ENCODE peak calls at places on chromosomes 16 and 17, in eight cellular contexts. R is amygdala, P is cardiac septum, W is thoracic aorta, J is HL-60, A is putamen, H is left ventricle myocardium inferior, B is cardiac muscle cell. E is an unnamed sample.

GRCh38 chr16:88746511-88746910 is 38.5 kb downstream of the PIEZO1 start:
- DNase-seq in R (peak; percentile 14), P (no peak), W (no peak), J (no peak), A (no peak), H (no peak), B (no peak), E (no peak)

GRCh38 chr17:39393732-39394131 is 7.7 kb downstream of the FBXL20 start:
- DNase-seq in R (no peak), P (no peak), W (no peak), J (no peak), A (no peak), H (no peak), B (no peak), E (no peak)

GRCh38 chr17:52149626-52150025 is 8.9 kb downstream of the CA10 start:
- DNase-seq in R (no peak), P (no peak), W (no peak), J (no peak), A (no peak), H (no peak), B (no peak), E (no peak)

GRCh38 chr16:81866820-81867440 is 87.8 kb downstream of the PLCG2 start:
- DNase-seq in R (no peak), P (peak; percentile 93), W (no peak), J (no peak), A (peak; percentile 10), H (peak; percentile 68), B (no peak), E (no peak)

GRCh38 chr17:7356072-7356549 is 1.2 kb downstream of the TMEM95 start:
- DNase-seq in R (peak; percentile 50), P (peak; percentile 90), W (no peak), J (peak; percentile 65), A (peak; percentile 64), H (peak; percentile 80), B (peak; percentile 79), E (no peak)

GRCh38 chr17:73644145-73645049 is at the start of gene SDK2:
- DNase-seq in R (no peak), P (no peak), W (no peak), J (no peak), A (no peak), H (no peak), B (peak; percentile 69), E (no peak)

GRCh38 chr17:61005358-61005757 is 327.7 kb downstream of the BCAS3 start:
- DNase-seq in R (no peak), P (no peak), W (no peak), J (no peak), A (no peak), H (no peak), B (no peak), E (no peak)

GRCh38 chr16:62194828-62195227 is 158.6 kb upstream of the CDH8 start:
- DNase-seq in R (no peak), P (no peak), W (no peak), J (no peak), A (no peak), H (no peak), B (no peak), E (no peak)

GRCh38 chr17:28744104-28744801 is 442 bp downstream of the TRAF4 start:
- DNase-seq in R (no peak), P (no peak), W (no peak), J (peak; percentile 57), A (no peak), H (peak; percentile 52), B (peak; percentile 69), E (peak; percentile 89)

GRCh38 chr17:60391419-60392041 is 403 bp downstream of the USP32 start:
- DNase-seq in R (no peak), P (no peak), W (no peak), J (no peak), A (no peak), H (no peak), B (peak; percentile 85), E (peak; percentile 89)

GRCh38 chr17:82317394-82318168 is at the start of gene CD7:
- DNase-seq in R (no peak), P (no peak), W (no peak), J (no peak), A (no peak), H (no peak), B (no peak), E (no peak)

GRCh38 chr16:86403541-86404163 is 106.7 kb upstream of the FOXF1 start:
- DNase-seq in R (no peak), P (no peak), W (no peak), J (no peak), A (peak; percentile 9), H (no peak), B (no peak), E (no peak)

GRCh38 chr17:82931696-82932060 is 91.9 kb upstream of the ZNF750 start:
- DNase-seq in R (peak; percentile 44), P (peak; percentile 77), W (no peak), J (no peak), A (peak; percentile 39), H (peak; percentile 70), B (no peak), E (no peak)

GRCh38 chr17:57666198-57666870 is 78.8 kb downstream of the CCDC182 start:
- DNase-seq in R (no peak), P (peak; percentile 49), W (no peak), J (no peak), A (no peak), H (no peak), B (no peak), E (no peak)

GRCh38 chr16:60642956-60643355 is 1393.3 kb downstream of the CDH8 start:
- DNase-seq in R (no peak), P (no peak), W (no peak), J (no peak), A (no peak), H (no peak), B (no peak), E (no peak)

GRCh38 chr17:66268247-66268927 is 34.0 kb upstream of the PRKCA start:
- DNase-seq in R (no peak), P (no peak), W (no peak), J (no peak), A (no peak), H (no peak), B (no peak), E (no peak)

GRCh38 chr17:77131919-77132318 is 8.8 kb upstream of the SEC14L1 start:
- DNase-seq in R (no peak), P (no peak), W (no peak), J (no peak), A (no peak), H (no peak), B (no peak), E (no peak)

GRCh38 chr17:76368545-76368944 is 14.8 kb upstream of the PRPSAP1 start:
- DNase-seq in R (no peak), P (no peak), W (no peak), J (no peak), A (no peak), H (no peak), B (no peak), E (no peak)

GRCh38 chr17:17724307-17724921 is 43.2 kb downstream of the RAI1 start:
- DNase-seq in R (no peak), P (no peak), W (no peak), J (no peak), A (no peak), H (no peak), B (peak; percentile 87), E (no peak)

GRCh38 chr17:48960834-48961515 is 7.4 kb downstream of the GIP start:
- DNase-seq in R (no peak), P (no peak), W (no peak), J (no peak), A (no peak), H (no peak), B (no peak), E (no peak)

GRCh38 chr16:66658143-66658859 is 38.2 kb downstream of the CMTM4 start:
- DNase-seq in R (no peak), P (no peak), W (no peak), J (no peak), A (no peak), H (no peak), B (no peak), E (no peak)

GRCh38 chr16:30447512-30448226 is 2.0 kb upstream of the SEPHS2 start:
- DNase-seq in R (no peak), P (no peak), W (no peak), J (no peak), A (no peak), H (no peak), B (no peak), E (no peak)

GRCh38 chr17:76337413-76337777 is 16.3 kb downstream of the PRPSAP1 start:
- DNase-seq in R (no peak), P (no peak), W (no peak), J (no peak), A (no peak), H (no peak), B (no peak), E (no peak)

GRCh38 chr17:5943232-5943631 is 126.9 kb upstream of the WSCD1 start:
- DNase-seq in R (no peak), P (no peak), W (no peak), J (no peak), A (no peak), H (no peak), B (no peak), E (peak; percentile 21)

GRCh38 chr17:17108681-17109049 is 66.4 kb downstream of the MPRIP start:
- DNase-seq in R (peak; percentile 73), P (no peak), W (no peak), J (no peak), A (peak; percentile 80), H (peak; percentile 16), B (no peak), E (peak; percentile 49)

GRCh38 chr17:27381007-27381501 is 75.2 kb upstream of the KSR1 start:
- DNase-seq in R (peak; percentile 42), P (peak; percentile 86), W (no peak), J (peak; percentile 68), A (peak; percentile 53), H (peak; percentile 66), B (peak; percentile 62), E (peak; percentile 89)